ENCODE peak calls at places on chromosomes 5 and 9, in six cellular contexts. N, B, R, A, W and P are unnamed samples.

GRCh38 chr5:123007292-123007691 is 29.2 kb downstream of the PPIC start:
- DNase-seq in W (peak; percentile 15), N (no peak), A (no peak), B (peak; percentile 16), R (no peak), P (no peak)

GRCh38 chr5:884345-885126 is 8.1 kb downstream of the BRD9 start:
- DNase-seq in W (no peak), B (no peak), N (no peak), A (no peak), R (no peak), P (no peak)

GRCh38 chr9:77803423-77803822 is 155.3 kb upstream of the GNA14 start:
- DNase-seq in N (no peak), A (no peak), W (no peak), R (no peak), B (no peak), P (no peak)

GRCh38 chr5:143749581-143750204 is 62.3 kb upstream of the HMHB1 start:
- DNase-seq in N (no peak), W (no peak), B (peak; percentile 17), A (no peak), R (no peak), P (no peak)

GRCh38 chr5:143985832-143986485 is 174.0 kb downstream of the HMHB1 start:
- DNase-seq in A (no peak), B (peak; percentile 34), R (no peak), W (no peak), N (no peak), P (no peak)

GRCh38 chr5:171299228-171299627 is 9.8 kb upstream of the TLX3 start:
- DNase-seq in N (no peak), R (no peak), B (no peak), W (no peak), A (no peak), P (no peak)

GRCh38 chr5:112694853-112695709 is 42.6 kb upstream of the APC start:
- DNase-seq in N (no peak), B (peak; percentile 23), W (peak; percentile 19), R (no peak), A (no peak), P (no peak)

GRCh38 chr5:91419571-91420537 is 36.7 kb upstream of the ARRDC3 start:
- DNase-seq in N (peak; percentile 12), W (peak; percentile 72), B (peak; percentile 73), R (peak; percentile 55), A (peak; percentile 66), P (peak; percentile 58)

GRCh38 chr9:87054999-87055686 is 107.8 kb upstream of the GAS1 start:
- DNase-seq in N (no peak), W (no peak), B (no peak), A (no peak), R (no peak), P (no peak)

GRCh38 chr5:179805529-179806249 is 977 bp downstream of the MGAT4B start:
- DNase-seq in W (peak; percentile 61), A (no peak), N (peak; percentile 18), B (peak; percentile 72), R (peak; percentile 73), P (no peak)

GRCh38 chr5:100043475-100043874 is 491.7 kb upstream of the FAM174A start:
- DNase-seq in A (no peak), W (no peak), B (no peak), R (no peak), N (no peak), P (no peak)

GRCh38 chr9:127942152-127943010 is 4.7 kb upstream of the DPM2 start:
- DNase-seq in R (peak; percentile 84), W (peak; percentile 83), A (no peak), N (no peak), B (peak; percentile 76), P (peak; percentile 49)

GRCh38 chr9:95137587-95138145 is 179.8 kb downstream of the FANCC start:
- DNase-seq in N (no peak), W (no peak), R (no peak), B (no peak), A (no peak), P (no peak)

GRCh38 chr5:88613051-88613450 is 269.9 kb downstream of the MEF2C start:
- DNase-seq in A (no peak), N (no peak), R (no peak), B (no peak), W (no peak), P (no peak)

GRCh38 chr9:109349431-109349846 is 28.6 kb upstream of the EPB41L4B start:
- DNase-seq in B (peak; percentile 53), W (no peak), A (no peak), R (no peak), N (no peak), P (no peak)

GRCh38 chr9:135222991-135223760 is 135.7 kb downstream of the OLFM1 start:
- DNase-seq in W (no peak), A (no peak), N (no peak), B (no peak), R (peak; percentile 23), P (no peak)

GRCh38 chr5:96687812-96688453 is 25.8 kb downstream of the CAST start:
- DNase-seq in R (no peak), A (no peak), B (peak; percentile 52), W (peak; percentile 22), N (no peak), P (no peak)

GRCh38 chr5:127885176-127885575 is 182.0 kb downstream of the CCDC192 start:
- DNase-seq in A (no peak), N (no peak), W (no peak), B (no peak), R (no peak), P (no peak)

GRCh38 chr5:168609806-168610482 is 30.8 kb upstream of the PANK3 start:
- DNase-seq in B (no peak), R (no peak), N (no peak), A (no peak), W (no peak), P (no peak)

GRCh38 chr9:98344581-98344980 is 89.1 kb upstream of the TBC1D2 start:
- DNase-seq in B (no peak), R (no peak), W (no peak), A (no peak), N (no peak), P (no peak)

GRCh38 chr9:137461663-137462395 is 2.7 kb upstream of the NSMF start:
- DNase-seq in R (peak; percentile 73), W (peak; percentile 93), B (peak; percentile 78), A (peak; percentile 76), N (peak; percentile 63), P (no peak)

GRCh38 chr5:93575466-93575865 is 5.6 kb downstream of the NR2F1-AS1 start:
- DNase-seq in B (no peak), N (no peak), A (no peak), R (no peak), W (peak; percentile 8), P (no peak)

GRCh38 chr5:93574939-93575241 is 6.1 kb downstream of the NR2F1-AS1 start:
- DNase-seq in A (no peak), N (no peak), R (no peak), B (no peak), W (peak; percentile 39), P (no peak)

GRCh38 chr5:93576015-93576414 is 5.0 kb downstream of the NR2F1-AS1 start:
- DNase-seq in W (peak; percentile 66), A (no peak), R (no peak), N (no peak), B (no peak), P (no peak)

GRCh38 chr5:93572773-93573626 is 8.0 kb downstream of the NR2F1-AS1 start:
- DNase-seq in A (no peak), N (no peak), B (no peak), W (peak; percentile 92), R (no peak), P (no peak)

GRCh38 chr5:93574041-93574938 is 6.7 kb downstream of the NR2F1-AS1 start:
- DNase-seq in W (peak; percentile 16), N (no peak), R (no peak), A (no peak), B (no peak), P (no peak)
- H3K27ac ChIP-seq in W (no peak overlapping the region), N (no peak overlapping the region), R (no peak overlapping the region), A (no peak overlapping the region), B (no peak overlapping the region), P (no peak overlapping the region)

DNA sequence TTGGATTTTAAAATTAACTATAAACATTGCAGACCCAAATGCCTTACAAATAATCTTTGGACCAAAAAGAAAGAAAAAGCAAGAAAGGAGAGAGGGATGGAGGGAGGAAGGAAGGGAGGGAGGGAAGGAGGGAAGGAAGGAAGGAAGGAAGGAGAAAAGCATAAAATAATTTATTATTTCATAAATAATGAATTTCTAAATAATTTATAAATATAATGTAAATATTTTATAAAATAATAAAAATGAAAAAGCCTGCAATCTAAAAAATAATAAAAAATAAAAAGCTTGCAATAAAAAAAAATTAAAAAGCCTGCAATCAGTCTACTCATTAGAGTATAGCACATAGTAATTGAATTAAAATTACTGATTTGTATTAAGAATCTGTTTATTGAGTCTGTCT is 614.3 kb downstream of the ISL1 start:
- DNase-seq in R (no peak), A (no peak), W (no peak), N (no peak), B (no peak), P (no peak)
- H3K27ac ChIP-seq in R (no peak overlapping the region), A (no peak overlapping the region), W (no peak overlapping the region), N (no peak overlapping the region), B (no peak overlapping the region), P (no peak overlapping the region)

DNA sequence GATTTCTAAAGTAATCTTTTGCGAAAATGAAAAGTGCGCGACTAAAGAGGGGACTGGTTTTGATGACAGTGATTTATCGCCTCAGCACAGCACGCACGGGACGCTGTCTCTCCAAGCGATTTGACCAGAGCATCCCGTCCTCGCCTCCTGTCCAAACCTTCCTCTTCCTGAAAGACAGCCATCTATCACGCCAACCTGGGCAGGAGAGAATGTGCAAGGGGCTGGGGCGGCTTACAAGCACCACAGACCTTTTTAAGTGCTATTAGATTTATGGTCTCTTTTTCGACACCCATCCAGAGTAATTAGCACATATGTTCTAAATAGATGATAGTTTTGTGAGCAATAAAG is 7.4 kb downstream of the NR2F1-AS1 start:
- DNase-seq in R (no peak), B (no peak), N (no peak), A (no peak), W (peak; percentile 52), P (no peak)
- H3K27ac ChIP-seq in R (no peak overlapping the region), B (no peak overlapping the region), N (no peak overlapping the region), A (no peak overlapping the region), W (no peak overlapping the region), P (no peak overlapping the region)

GRCh38 chr5:15704397-15704947 is 204.5 kb downstream of the FBXL7 start:
- DNase-seq in W (no peak), R (no peak), N (no peak), A (no peak), B (no peak), P (no peak)

GRCh38 chr5:15702102-15702501 is 202.1 kb downstream of the FBXL7 start:
- DNase-seq in B (peak; percentile 15), A (no peak), N (no peak), R (no peak), W (no peak), P (no peak)

GRCh38 chr5:15707631-15708030 is 207.7 kb downstream of the FBXL7 start:
- DNase-seq in W (no peak), N (no peak), A (no peak), B (no peak), R (no peak), P (no peak)

DNA sequence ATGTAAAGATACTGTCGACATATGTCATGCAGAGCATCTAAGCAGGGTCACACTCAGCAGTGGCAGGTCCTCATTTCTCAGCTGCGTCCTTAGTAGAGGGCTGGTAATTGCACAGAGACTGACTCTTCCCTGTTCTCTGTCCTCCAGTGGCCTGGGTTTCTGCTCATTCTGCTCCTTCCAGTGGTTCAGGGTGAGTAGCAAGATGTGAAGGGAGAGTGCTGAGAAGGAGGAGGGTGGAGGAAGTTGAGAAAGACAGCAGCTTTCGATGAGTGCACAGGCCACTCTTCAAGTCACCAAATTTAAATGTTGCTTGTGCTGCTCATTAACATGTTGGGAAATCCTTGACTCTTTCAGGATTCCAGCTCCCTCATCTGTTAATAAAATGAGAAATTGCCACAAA is 203.9 kb downstream of the FBXL7 start:
- DNase-seq in N (no peak), B (no peak), W (no peak), R (no peak), A (no peak), P (no peak)
- H3K27ac ChIP-seq in N (no peak overlapping the region), B (no peak overlapping the region), W (no peak overlapping the region), R (no peak overlapping the region), A (no peak overlapping the region), P (no peak overlapping the region)